ENCODE peak calls at places on chromosomes 12 and 14, in five cellular contexts. S is Right ventricle myocardium superior, L is psoas muscle, W is ACHN, O is lower lobe of right lung. V is an unnamed sample.

GRCh38 chr14:75514673-75515630 is 7.3 kb upstream of the BATF start:
- DNase-seq in S (peak; percentile 50), L (no peak), W (no peak), O (peak; percentile 64), V (peak; percentile 37)

GRCh38 chr12:117881517-117881916 is 87.3 kb downstream of the KSR2 start:
- DNase-seq in S (no peak), L (no peak), W (no peak), O (no peak), V (no peak)

GRCh38 chr12:120971299-120972180 is 6.8 kb upstream of the HNF1A start:
- DNase-seq in S (no peak), L (no peak), W (peak; percentile 79), O (peak; percentile 22), V (no peak)

GRCh38 chr14:92687681-92688433 is 60.6 kb downstream of the LGMN start:
- DNase-seq in S (peak; percentile 63), L (no peak), W (no peak), O (peak; percentile 64), V (peak; percentile 36)

GRCh38 chr12:56046027-56046780 is 4.5 kb downstream of the RPS26 start:
- DNase-seq in S (no peak), L (no peak), W (no peak), O (no peak), V (no peak)

GRCh38 chr14:102491366-102491765 is 18.2 kb downstream of the ANKRD9 start:
- DNase-seq in S (peak; percentile 4), L (no peak), W (no peak), O (no peak), V (no peak)

GRCh38 chr14:57060276-57060956 is 208.3 kb downstream of the EXOC5 start:
- DNase-seq in S (no peak), L (no peak), W (no peak), O (no peak), V (no peak)

GRCh38 chr12:53443955-53444354 is 2.4 kb downstream of the PRR13 start:
- DNase-seq in S (no peak), L (no peak), W (no peak), O (no peak), V (no peak)

GRCh38 chr12:12716845-12717585 is at the start of gene CDKN1B:
- DNase-seq in S (peak; percentile 96), L (peak; percentile 96), W (peak; percentile 96), O (peak; percentile 96), V (peak; percentile 94)

GRCh38 chr12:22518998-22519397 is 25.3 kb downstream of the C2CD5 start:
- DNase-seq in S (no peak), L (no peak), W (no peak), O (no peak), V (no peak)

GRCh38 chr14:37203423-37203822 is 5.7 kb downstream of the MIPOL1 start:
- DNase-seq in S (no peak), L (no peak), W (no peak), O (no peak), V (no peak)

GRCh38 chr12:56805282-56805855 is 42.2 kb downstream of the HSD17B6 start:
- DNase-seq in S (no peak), L (no peak), W (no peak), O (no peak), V (no peak)

GRCh38 chr14:104103061-104104005 is 17.8 kb downstream of the ASPG start:
- DNase-seq in S (peak; percentile 33), L (peak; percentile 49), W (no peak), O (peak; percentile 48), V (peak; percentile 3)

GRCh38 chr12:123089125-123089524 is 61.8 kb downstream of the PITPNM2 start:
- DNase-seq in S (no peak), L (no peak), W (no peak), O (no peak), V (no peak)

GRCh38 chr12:14260011-14260993 is 105.2 kb upstream of the ATF7IP start:
- DNase-seq in S (peak; percentile 94), L (peak; percentile 94), W (no peak), O (peak; percentile 95), V (peak; percentile 95)

GRCh38 chr12:123707466-123707865 is 4.7 kb upstream of the ATP6V0A2 start:
- DNase-seq in S (no peak), L (no peak), W (no peak), O (no peak), V (no peak)

GRCh38 chr14:105962532-105962931 is 436.1 kb downstream of the TMEM121 start:
- DNase-seq in S (no peak), L (no peak), W (no peak), O (no peak), V (no peak)

GRCh38 chr12:66587912-66588311 is 91.0 kb downstream of the GRIP1 start:
- DNase-seq in S (no peak), L (no peak), W (no peak), O (no peak), V (no peak)

GRCh38 chr12:106586803-106587684 is 4.2 kb downstream of the RFX4 start:
- DNase-seq in S (no peak), L (no peak), W (peak; percentile 21), O (no peak), V (no peak)

GRCh38 chr14:90656986-90657385 is 159.2 kb downstream of the TTC7B start:
- DNase-seq in S (peak; percentile 54), L (no peak), W (no peak), O (no peak), V (no peak)

GRCh38 chr14:73870525-73871235 is 16.0 kb upstream of the ZNF410 start:
- DNase-seq in S (no peak), L (no peak), W (no peak), O (no peak), V (no peak)

GRCh38 chr12:89556976-89557375 is 31.1 kb upstream of the POC1B start:
- DNase-seq in S (no peak), L (no peak), W (no peak), O (no peak), V (no peak)

GRCh38 chr12:114834621-114835020 is 150.6 kb upstream of the TBX3 start:
- DNase-seq in S (no peak), L (no peak), W (no peak), O (no peak), V (no peak)

GRCh38 chr12:25497021-25497420 is 56.1 kb downstream of the LMNTD1 start:
- DNase-seq in S (no peak), L (no peak), W (no peak), O (no peak), V (no peak)

GRCh38 chr14:94397899-94398479 is 9.6 kb upstream of the SERPINA1 start:
- DNase-seq in S (no peak), L (no peak), W (no peak), O (no peak), V (no peak)

GRCh38 chr12:94092516-94093241 is 55.7 kb upstream of the PLXNC1 start:
- DNase-seq in S (no peak), L (peak; percentile 57), W (no peak), O (no peak), V (no peak)

GRCh38 chr14:61511558-61511924 is 183.8 kb upstream of the HIF1A start:
- DNase-seq in S (no peak), L (no peak), W (no peak), O (peak; percentile 52), V (no peak)

GRCh38 chr12:43805149-43805856 is 814 bp downstream of the TWF1 start:
- DNase-seq in S (no peak), L (no peak), W (peak; percentile 37), O (no peak), V (no peak)